ENCODE peak calls at places on chromosome 7, in seven cellular contexts. A is neural progenitor cell, L is hepatocyte, Z is OCI-LY7, T is GM23338, V is MM.1S, B is HCT116. J is an unnamed sample.

GRCh38 chr7:157691521-157692155 is 354.8 kb downstream of the DNAJB6 start:
- DNase-seq in A (peak; percentile 52), Z (no peak), T (no peak), B (no peak), V (no peak), L (no peak), J (no peak)

GRCh38 chr7:36066021-36066664 is 86.9 kb upstream of the EEPD1 start:
- DNase-seq in V (no peak), T (no peak), B (no peak), A (no peak), Z (no peak), L (no peak), J (no peak)

GRCh38 chr7:85186083-85186520 is 754 bp downstream of the SEMA3D start:
- DNase-seq in A (peak; percentile 69), B (no peak), T (peak; percentile 65), V (no peak), L (peak; percentile 78), Z (no peak), J (peak; percentile 62)

GRCh38 chr7:47887016-47887640 is 61.1 kb downstream of the PKD1L1 start:
- DNase-seq in L (no peak), T (no peak), A (no peak), V (no peak), Z (no peak), B (no peak), J (no peak)

GRCh38 chr7:34011711-34012110 is 106.4 kb downstream of the BMPER start:
- DNase-seq in T (peak; percentile 7), V (no peak), L (no peak), A (no peak), B (no peak), Z (no peak), J (no peak)

GRCh38 chr7:35716038-35716803 is 21.3 kb upstream of the HERPUD2 start:
- DNase-seq in A (no peak), V (no peak), Z (no peak), B (no peak), T (no peak), L (no peak), J (no peak)

GRCh38 chr7:1536105-1536767 is 5.7 kb downstream of the MAFK start:
- DNase-seq in A (no peak), T (peak; percentile 12), Z (no peak), V (no peak), L (no peak), B (no peak), J (no peak)

GRCh38 chr7:43535810-43536585 is 46.9 kb upstream of the STK17A start:
- DNase-seq in L (no peak), T (no peak), Z (no peak), B (no peak), A (no peak), V (no peak), J (peak; percentile 57)

GRCh38 chr7:82235710-82236109 is 207.9 kb downstream of the CACNA2D1 start:
- DNase-seq in A (no peak), V (no peak), L (no peak), T (no peak), B (no peak), Z (no peak), J (peak; percentile 18)

GRCh38 chr7:151539055-151539714 is 19.5 kb upstream of the RHEB start:
- DNase-seq in L (peak; percentile 29), Z (no peak), V (no peak), A (peak; percentile 81), T (peak; percentile 44), B (no peak), J (no peak)

GRCh38 chr7:25615603-25616002 is 387.3 kb upstream of the NPVF start:
- DNase-seq in B (no peak), T (no peak), V (no peak), L (no peak), Z (no peak), A (no peak), J (peak; percentile 4)

GRCh38 chr7:25559581-25560367 is 331.5 kb upstream of the NPVF start:
- DNase-seq in A (no peak), Z (no peak), V (no peak), T (no peak), B (no peak), L (no peak), J (no peak)

GRCh38 chr7:135326636-135327280 is 93.1 kb downstream of the STRA8 start:
- DNase-seq in Z (no peak), L (no peak), T (no peak), V (no peak), B (no peak), A (no peak), J (no peak)

GRCh38 chr7:106381252-106381651 is 96.5 kb upstream of the NAMPT start:
- DNase-seq in B (no peak), T (no peak), L (no peak), A (no peak), Z (no peak), V (no peak), J (no peak)

GRCh38 chr7:128854396-128854795 is 8.3 kb upstream of the ATP6V1F start:
- DNase-seq in Z (no peak), T (no peak), A (no peak), B (no peak), L (no peak), V (no peak), J (no peak)

GRCh38 chr7:106110238-106110560 is 1.9 kb downstream of the SYPL1 start:
- DNase-seq in B (no peak), V (no peak), T (no peak), L (no peak), A (no peak), Z (peak; percentile 60), J (peak; percentile 35)

GRCh38 chr7:75650062-75650461 is 88.7 kb downstream of the HIP1 start:
- DNase-seq in T (peak; percentile 72), V (no peak), L (no peak), A (peak; percentile 64), Z (no peak), B (no peak), J (no peak)

GRCh38 chr7:137999496-138000080 is 2.3 kb downstream of the CREB3L2 start:
- DNase-seq in B (no peak), Z (no peak), T (no peak), L (no peak), V (no peak), A (no peak), J (no peak)

GRCh38 chr7:30930621-30931020 is 19.0 kb downstream of the AQP1 start:
- DNase-seq in T (no peak), V (no peak), Z (no peak), B (no peak), A (no peak), L (peak; percentile 47), J (no peak)
- H3K4me3 ChIP-seq in T (no peak overlapping the region), V (no peak overlapping the region), Z (no peak overlapping the region), B (no peak overlapping the region), A (no peak overlapping the region), L (no peak overlapping the region), J (no peak overlapping the region)

GRCh38 chr7:155722936-155723335 is 78.5 kb downstream of the RBM33 start:
- DNase-seq in T (no peak), B (no peak), L (no peak), V (no peak), A (no peak), Z (peak; percentile 56), J (no peak)
- H3K79me2 ChIP-seq in T (peaks cover 71% of the 10 kb centered on the region), B (peaks cover 66% of the 10 kb centered on the region), L (peaks cover 89% of the 10 kb centered on the region), V (peaks cover 72% of the 10 kb centered on the region), A (peaks cover 70% of the 10 kb centered on the region), Z (peaks cover 99% of the 10 kb centered on the region), J (no peaks in the 10 kb centered on the region)

GRCh38 chr7:150359918-150360681 is 8.5 kb upstream of the REPIN1 start:
- DNase-seq in Z (no peak), A (no peak), T (no peak), B (no peak), L (no peak), V (no peak), J (no peak)
- TF ChIP-seq EZH2phosphoT487 in Z (no peak), A (no peak), T (no peak), B (no peak), L (no peak), V (no peak), J (no peak)

GRCh38 chr7:74587435-74588126 is 69.9 kb upstream of the GTF2I start:
- DNase-seq in B (no peak), T (peak; percentile 67), L (peak; percentile 90), A (peak; percentile 57), Z (peak; percentile 54), V (no peak), J (peak; percentile 83)
- H3K4me3 ChIP-seq in B (no peak overlapping the region), T (no peak overlapping the region), L (no peak overlapping the region), A (no peak overlapping the region), Z (no peak overlapping the region), V (no peak overlapping the region), J (no peak overlapping the region)

GRCh38 chr7:3028071-3028766 is 15.4 kb downstream of the CARD11 start:
- DNase-seq in T (no peak), Z (no peak), B (no peak), L (peak; percentile 53), V (no peak), A (no peak), J (peak; percentile 71)

GRCh38 chr7:3027455-3027854 is 16.2 kb downstream of the CARD11 start:
- DNase-seq in L (no peak), V (no peak), Z (no peak), A (no peak), T (no peak), B (no peak), J (no peak)

GRCh38 chr7:3028767-3029111 is 14.9 kb downstream of the CARD11 start:
- DNase-seq in T (no peak), A (peak; percentile 31), V (no peak), B (no peak), L (no peak), Z (no peak), J (no peak)

GRCh38 chr7:3027005-3027404 is 16.7 kb downstream of the CARD11 start:
- DNase-seq in L (no peak), B (no peak), T (no peak), Z (no peak), A (no peak), V (no peak), J (no peak)

GRCh38 chr7:3029138-3029537 is 14.5 kb downstream of the CARD11 start:
- DNase-seq in Z (no peak), T (peak; percentile 23), V (no peak), B (no peak), L (no peak), A (peak; percentile 54), J (no peak)
- H3K79me2 ChIP-seq in Z (peaks cover 3% of the 10 kb centered on the region), T (peaks cover 22% of the 10 kb centered on the region), V (peaks cover 28% of the 10 kb centered on the region), B (no peaks in the 10 kb centered on the region), L (no peaks in the 10 kb centered on the region), A (no peaks in the 10 kb centered on the region), J (no peaks in the 10 kb centered on the region)

DNA sequence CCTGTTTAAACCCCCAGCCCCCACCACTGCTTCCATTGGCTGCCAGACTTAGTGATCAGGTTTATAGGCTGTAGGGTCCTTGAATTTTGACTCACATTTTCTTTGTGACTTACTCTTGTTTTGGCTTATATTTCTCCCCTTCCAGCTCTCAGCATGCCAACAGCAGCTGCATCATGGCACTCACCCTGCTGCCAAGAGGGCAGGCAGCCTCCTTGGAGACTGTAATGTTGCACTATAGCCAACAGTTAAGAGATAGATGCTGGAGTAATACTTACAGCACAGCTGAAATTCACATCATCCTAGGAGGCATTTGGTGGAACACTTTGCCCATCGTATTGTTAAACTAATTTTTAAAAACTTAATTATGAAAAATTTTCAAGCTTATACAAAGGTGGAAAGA is 98.0 kb upstream of the GLCCI1 start:
- DNase-seq in L (no peak), B (no peak), Z (no peak), A (no peak), V (no peak), T (no peak), J (no peak)
- TF ChIP-seq EZH2phosphoT487 in L (no peak), B (no peak), Z (no peak), A (no peak), V (no peak), T (no peak), J (no peak)

J was measured in PC-3.